ENCODE peak calls at places on chromosomes 16 and 17, in seven cellular contexts. R, L, M, F, D, P and V are unnamed samples.
A peak's percentile ranks its signal among the peaks of the same experiment; 100 is the strongest.

GRCh38 chr16:57452021-57452420 is 4.7 kb downstream of the COQ9 start:
- DNase-seq in R (no peak), L (no peak), M (no peak), F (no peak), D (no peak), P (no peak), V (no peak)

GRCh38 chr17:41907185-41907556 is 11.6 kb downstream of the ACLY start:
- DNase-seq in R (no peak), L (peak; percentile 82), M (no peak), F (no peak), D (no peak), P (peak; percentile 69), V (no peak)

GRCh38 chr16:86761117-86761971 is 183.0 kb downstream of the FOXL1 start:
- DNase-seq in R (peak; percentile 3), L (peak; percentile 81), M (peak; percentile 59), F (peak; percentile 32), D (peak; percentile 67), P (peak; percentile 71), V (peak; percentile 40)

GRCh38 chr17:376936-377863 is 24.6 kb upstream of the RPH3AL start:
- DNase-seq in R (no peak), L (peak; percentile 40), M (no peak), F (no peak), D (no peak), P (no peak), V (no peak)

GRCh38 chr16:28092721-28093382 is 29.3 kb upstream of the GSG1L start:
- DNase-seq in R (peak; percentile 60), L (no peak), M (no peak), F (no peak), D (peak; percentile 7), P (no peak), V (no peak)

GRCh38 chr17:2157081-2157480 is 102.2 kb downstream of the HIC1 start:
- DNase-seq in R (no peak), L (peak; percentile 88), M (no peak), F (no peak), D (no peak), P (peak; percentile 65), V (no peak)

GRCh38 chr17:8300629-8301242 is 5.5 kb upstream of the SLC25A35 start:
- DNase-seq in R (peak; percentile 58), L (peak; percentile 67), M (peak; percentile 38), F (peak; percentile 60), D (peak; percentile 61), P (peak; percentile 80), V (peak; percentile 45)

GRCh38 chr17:17019891-17020456 is 22.3 kb upstream of the MPRIP start:
- DNase-seq in R (peak; percentile 95), L (no peak), M (no peak), F (no peak), D (no peak), P (no peak), V (no peak)

GRCh38 chr17:17067277-17067676 is 25.0 kb downstream of the MPRIP start:
- DNase-seq in R (peak; percentile 49), L (peak; percentile 57), M (no peak), F (no peak), D (no peak), P (peak; percentile 25), V (no peak)

GRCh38 chr17:49486012-49486641 is 9.0 kb upstream of the NGFR start:
- DNase-seq in R (no peak), L (no peak), M (no peak), F (no peak), D (no peak), P (no peak), V (no peak)

GRCh38 chr17:76537288-76537577 is 276 bp downstream of the CYGB start:
- DNase-seq in R (no peak), L (peak; percentile 34), M (peak; percentile 54), F (no peak), D (peak; percentile 54), P (no peak), V (no peak)

GRCh38 chr16:19115148-19116021 is 1.6 kb downstream of the ITPRIPL2 start:
- DNase-seq in R (no peak), L (no peak), M (no peak), F (no peak), D (no peak), P (no peak), V (no peak)

GRCh38 chr17:7716901-7717755 is at the start of gene DNAH2:
- DNase-seq in R (peak; percentile 91), L (peak; percentile 91), M (peak; percentile 87), F (peak; percentile 78), D (peak; percentile 73), P (peak; percentile 96), V (no peak)

GRCh38 chr17:45225964-45226530 is 4.4 kb downstream of the FMNL1 start:
- DNase-seq in R (no peak), L (no peak), M (no peak), F (peak; percentile 91), D (peak; percentile 66), P (no peak), V (peak; percentile 89)

GRCh38 chr16:84045818-84046470 is 3.3 kb upstream of the SLC38A8 start:
- DNase-seq in R (no peak), L (no peak), M (no peak), F (no peak), D (no peak), P (no peak), V (no peak)

GRCh38 chr17:37768438-37768837 is 23.6 kb upstream of the HNF1B start:
- DNase-seq in R (no peak), L (no peak), M (no peak), F (no peak), D (no peak), P (no peak), V (no peak)

GRCh38 chr17:37769050-37769449 is 24.2 kb upstream of the HNF1B start:
- DNase-seq in R (no peak), L (no peak), M (no peak), F (no peak), D (no peak), P (no peak), V (no peak)

GRCh38 chr17:37772982-37773381 is 28.1 kb upstream of the HNF1B start:
- DNase-seq in R (no peak), L (no peak), M (no peak), F (no peak), D (no peak), P (no peak), V (no peak)

GRCh38 chr17:37774508-37774907 is 29.6 kb upstream of the HNF1B start:
- DNase-seq in R (no peak), L (no peak), M (no peak), F (peak; percentile 29), D (no peak), P (no peak), V (no peak)

GRCh38 chr17:37770631-37771518 is 26.0 kb upstream of the HNF1B start:
- DNase-seq in R (peak; percentile 56), L (peak; percentile 68), M (peak; percentile 70), F (peak; percentile 83), D (peak; percentile 85), P (peak; percentile 70), V (peak; percentile 18)
- TF ChIP-seq CTCF in R (peak; percentile 88), L (peak; percentile 92), M (peak; percentile 78), F (peak; percentile 52), D (peak; percentile 86), P (peak; percentile 91), V (peak; percentile 35)

GRCh38 chr17:75103601-75104554 is 5.9 kb upstream of the ARMC7 start:
- DNase-seq in R (no peak), L (no peak), M (no peak), F (no peak), D (no peak), P (no peak), V (no peak)

GRCh38 chr17:75102385-75102821 is 7.4 kb upstream of the ARMC7 start:
- DNase-seq in R (no peak), L (no peak), M (no peak), F (no peak), D (no peak), P (no peak), V (no peak)

GRCh38 chr17:75109047-75109406 is 742 bp upstream of the ARMC7 start:
- DNase-seq in R (no peak), L (no peak), M (no peak), F (no peak), D (no peak), P (no peak), V (peak; percentile 25)

GRCh38 chr17:75108193-75108592 is 1.6 kb upstream of the ARMC7 start:
- DNase-seq in R (no peak), L (no peak), M (no peak), F (no peak), D (no peak), P (no peak), V (no peak)

DNA sequence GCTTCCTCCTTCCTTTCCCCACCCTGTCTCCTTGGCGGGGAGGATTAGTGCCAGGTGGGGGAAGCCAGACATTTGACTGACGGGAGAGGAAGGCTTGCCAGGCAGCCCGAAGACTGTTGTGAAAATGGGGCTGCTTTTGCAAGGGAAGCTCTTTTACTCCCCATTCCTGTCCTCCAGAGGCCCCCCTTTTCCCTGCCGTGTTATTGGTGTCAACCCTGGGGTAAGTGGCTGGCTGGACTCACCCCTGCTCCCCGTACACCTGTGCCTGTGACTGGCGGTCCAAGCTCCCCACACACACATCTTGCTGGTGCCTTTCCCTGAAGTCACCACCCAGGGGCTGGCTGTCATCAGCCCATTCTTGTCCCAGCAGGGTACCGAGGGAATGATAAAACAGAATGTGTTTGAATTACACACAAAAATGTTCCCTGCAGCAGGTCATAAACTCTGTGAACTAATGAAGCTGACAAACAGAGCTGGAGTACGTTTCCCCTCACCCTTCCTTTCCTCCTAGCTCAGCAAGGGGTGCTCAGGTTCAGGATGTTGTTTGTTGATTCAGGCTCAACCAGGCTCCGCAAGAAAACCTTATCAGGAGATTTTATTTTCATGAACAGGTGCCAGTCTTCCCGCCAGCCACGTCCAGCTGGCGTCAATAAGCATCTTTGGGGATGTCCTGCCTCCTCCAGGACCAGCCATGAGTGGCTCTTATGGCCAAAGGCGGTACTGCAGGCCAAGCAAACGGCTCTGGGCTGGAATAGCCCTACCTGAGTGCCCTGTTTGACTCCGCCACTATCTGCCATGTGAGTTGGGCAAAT is 4.3 kb upstream of the ARMC7 start:
- DNase-seq in R (peak; percentile 55), L (peak; percentile 36), M (peak; percentile 76), F (peak; percentile 77), D (peak; percentile 80), P (peak; percentile 54), V (no peak)
- TF ChIP-seq CTCF in R (peak; percentile 84), L (peak; percentile 93), M (peak; percentile 80), F (peak; percentile 71), D (peak; percentile 87), P (peak; percentile 85), V (peak; percentile 33)

GRCh38 chr17:40062347-40063033 is at the start of gene THRA:
- DNase-seq in R (peak; percentile 60), L (no peak), M (peak; percentile 81), F (peak; percentile 82), D (peak; percentile 88), P (peak; percentile 64), V (peak; percentile 69)
- TF ChIP-seq CTCF in R (peak; percentile 35), L (peak; percentile 0), M (no peak), F (peak; percentile 25), D (peak; percentile 24), P (no peak), V (no peak)

DNA sequence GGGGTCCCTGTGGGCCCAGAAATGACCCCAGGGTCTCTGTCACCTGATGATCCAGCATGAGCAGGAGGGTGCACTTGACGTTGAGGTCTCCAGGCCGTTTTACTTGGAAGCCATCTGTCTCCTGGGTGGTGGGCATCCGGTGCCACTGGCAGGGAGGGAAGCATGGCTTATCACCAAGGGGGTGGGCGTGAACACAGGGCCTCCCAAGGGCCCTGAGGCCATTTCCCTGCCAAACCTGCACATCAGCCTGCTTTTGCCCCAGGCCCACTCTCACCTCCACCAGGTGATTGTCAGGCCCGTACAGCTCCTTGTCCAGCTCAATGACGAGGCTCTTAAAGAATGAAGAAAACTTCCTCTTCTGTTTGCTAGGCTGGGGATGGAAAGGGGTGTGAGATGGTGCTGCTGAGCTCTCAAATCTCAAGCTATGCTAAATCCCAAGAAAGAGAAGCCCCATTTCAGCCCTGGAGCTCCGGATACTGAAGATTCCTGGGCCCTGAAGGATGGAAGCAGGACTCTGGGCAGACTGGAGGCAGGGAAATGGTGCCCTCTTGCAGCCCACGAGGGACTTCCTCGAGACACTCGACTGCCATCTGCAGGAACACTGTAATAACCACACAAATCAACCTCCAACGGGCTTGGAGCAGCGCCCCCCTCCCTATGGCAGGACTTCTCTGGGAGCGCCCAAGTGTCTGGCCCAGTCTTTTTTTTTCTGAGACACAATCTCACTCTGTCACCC is 7.1 kb upstream of the FTSJ3 start:
- DNase-seq in R (peak; percentile 40), L (peak; percentile 82), M (peak; percentile 89), F (no peak), D (peak; percentile 67), P (peak; percentile 78), V (no peak)
- TF ChIP-seq CTCF in R (peak; percentile 58), L (peak; percentile 69), M (peak; percentile 94), F (no peak), D (peak; percentile 62), P (peak; percentile 71), V (peak; percentile 43)